ENCODE peak calls at places on chromosomes 5 and 9, in six cellular contexts. S, L, F, C, J and P are unnamed samples.

GRCh38 chr5:179129607-179130071 is 69.5 kb downstream of the ZNF354C start:
- DNase-seq in S (no peak), L (no peak), F (no peak), C (no peak), J (no peak), P (no peak)

GRCh38 chr5:81393783-81394718 is at the start of gene ACOT12:
- DNase-seq in S (no peak), L (peak), F (peak), C (no peak), J (no peak), P (no peak)

GRCh38 chr9:21904371-21904770 is 89.8 kb downstream of the CDKN2A start:
- DNase-seq in S (no peak), L (no peak), F (no peak), C (no peak), J (no peak), P (no peak)

GRCh38 chr9:118059520-118060278 is 355.5 kb downstream of the TLR4 start:
- DNase-seq in S (peak), L (peak), F (peak), C (no peak), J (no peak), P (peak)

GRCh38 chr5:25458628-25459027 is 813.9 kb upstream of the CDH10 start:
- DNase-seq in S (no peak), L (no peak), F (peak), C (no peak), J (no peak), P (no peak)

GRCh38 chr5:37831821-37832524 is 7.9 kb downstream of the GDNF start:
- DNase-seq in S (no peak), L (no peak), F (no peak), C (no peak), J (no peak), P (no peak)

GRCh38 chr9:95193067-95193466 is 124.4 kb downstream of the FANCC start:
- DNase-seq in S (no peak), L (no peak), F (peak), C (no peak), J (no peak), P (no peak)

GRCh38 chr9:73023025-73023541 is 70.2 kb upstream of the ALDH1A1 start:
- DNase-seq in S (peak), L (peak), F (peak), C (peak), J (no peak), P (peak)

GRCh38 chr9:113998114-113998513 is 80.0 kb downstream of the AMBP start:
- DNase-seq in S (peak), L (no peak), F (no peak), C (no peak), J (no peak), P (peak)

GRCh38 chr9:36625006-36625600 is 52.4 kb downstream of the MELK start:
- DNase-seq in S (no peak), L (peak), F (peak), C (peak), J (no peak), P (no peak)

GRCh38 chr5:78050888-78051287 is 243.6 kb downstream of the AP3B1 start:
- DNase-seq in S (no peak), L (peak), F (peak), C (no peak), J (no peak), P (no peak)

GRCh38 chr9:16718296-16718695 is 152.2 kb downstream of the BNC2 start:
- DNase-seq in S (no peak), L (no peak), F (no peak), C (no peak), J (no peak), P (no peak)

GRCh38 chr5:53039855-53040254 is 50.7 kb downstream of the ITGA2 start:
- DNase-seq in S (no peak), L (no peak), F (no peak), C (no peak), J (no peak), P (no peak)

GRCh38 chr9:79220666-79221065 is 351.1 kb upstream of the TLE4 start:
- DNase-seq in S (no peak), L (peak), F (no peak), C (no peak), J (no peak), P (no peak)

GRCh38 chr5:96226941-96227552 is 206.0 kb downstream of the PCSK1 start:
- DNase-seq in S (no peak), L (peak), F (peak), C (peak), J (peak), P (no peak)

GRCh38 chr9:123267481-123268239 is 726 bp downstream of the STRBP start:
- DNase-seq in S (peak), L (no peak), F (no peak), C (peak), J (no peak), P (peak)

GRCh38 chr9:115225459-115226116 is 107.6 kb upstream of the TNC start:
- DNase-seq in S (no peak), L (no peak), F (no peak), C (no peak), J (no peak), P (no peak)

GRCh38 chr5:142499591-142500384 is 175.0 kb upstream of the SPRY4 start:
- DNase-seq in S (no peak), L (no peak), F (no peak), C (no peak), J (no peak), P (no peak)

GRCh38 chr9:109972026-109973005 is 192.3 kb downstream of the PALM2AKAP2 start:
- DNase-seq in S (no peak), L (no peak), F (no peak), C (peak), J (no peak), P (no peak)

GRCh38 chr5:121478636-121479035 is 373.0 kb upstream of the FTMT start:
- DNase-seq in S (no peak), L (no peak), F (no peak), C (no peak), J (no peak), P (peak)

GRCh38 chr9:76521906-76522305 is 62.9 kb downstream of the GCNT1 start:
- DNase-seq in S (no peak), L (no peak), F (no peak), C (no peak), J (no peak), P (no peak)

GRCh38 chr5:20445326-20445860 is 457.4 kb upstream of the CDH18 start:
- DNase-seq in S (no peak), L (no peak), F (no peak), C (no peak), J (no peak), P (no peak)

GRCh38 chr5:83375049-83375710 is 96.4 kb upstream of the VCAN start:
- DNase-seq in S (no peak), L (peak), F (no peak), C (no peak), J (no peak), P (no peak)

GRCh38 chr5:56060276-56061110 is 65.7 kb upstream of the IL6ST start:
- DNase-seq in S (no peak), L (no peak), F (no peak), C (no peak), J (no peak), P (no peak)

GRCh38 chr9:124137009-124137943 is 120.5 kb upstream of the NEK6 start:
- DNase-seq in S (no peak), L (peak), F (no peak), C (no peak), J (no peak), P (no peak)

GRCh38 chr9:17059465-17059864 is 75.4 kb upstream of the CNTLN start:
- DNase-seq in S (no peak), L (no peak), F (no peak), C (no peak), J (no peak), P (no peak)

GRCh38 chr5:72523960-72524582 is 16.9 kb upstream of the ZNF366 start:
- DNase-seq in S (no peak), L (peak), F (peak), C (no peak), J (no peak), P (peak)

GRCh38 chr5:117713585-117714198 is 1139.1 kb upstream of the SEMA6A start:
- DNase-seq in S (no peak), L (peak), F (peak), C (no peak), J (no peak), P (no peak)

GRCh38 chr5:91118802-91119201 is 264.3 kb downstream of the ARRDC3 start:
- DNase-seq in S (no peak), L (peak), F (no peak), C (no peak), J (no peak), P (no peak)

GRCh38 chr5:174097486-174098185 is 52.1 kb downstream of the NSG2 start:
- DNase-seq in S (no peak), L (no peak), F (no peak), C (no peak), J (no peak), P (no peak)

GRCh38 chr9:137506274-137506673 is 43.9 kb downstream of the PNPLA7 start:
- DNase-seq in S (peak), L (no peak), F (peak), C (no peak), J (no peak), P (no peak)

GRCh38 chr9:94672811-94673487 is 33.6 kb upstream of the FBP1 start:
- DNase-seq in S (no peak), L (peak), F (peak), C (no peak), J (no peak), P (no peak)

GRCh38 chr9:98778711-98779530 is 17.4 kb downstream of the ANKS6 start:
- DNase-seq in S (no peak), L (no peak), F (no peak), C (no peak), J (no peak), P (no peak)

GRCh38 chr9:34719021-34719768 is 9.3 kb upstream of the CCL21 start:
- DNase-seq in S (no peak), L (no peak), F (no peak), C (no peak), J (no peak), P (no peak)

GRCh38 chr9:34717996-34718614 is 8.2 kb upstream of the CCL21 start:
- DNase-seq in S (no peak), L (no peak), F (no peak), C (no peak), J (no peak), P (no peak)

GRCh38 chr9:34723141-34723540 is 13.2 kb upstream of the CCL21 start:
- DNase-seq in S (no peak), L (no peak), F (no peak), C (no peak), J (no peak), P (no peak)
- H3K4me3 ChIP-seq in S (no peak), L (no peak), F (no peak), C (no peak), J (no peak), P (no peak)

DNA sequence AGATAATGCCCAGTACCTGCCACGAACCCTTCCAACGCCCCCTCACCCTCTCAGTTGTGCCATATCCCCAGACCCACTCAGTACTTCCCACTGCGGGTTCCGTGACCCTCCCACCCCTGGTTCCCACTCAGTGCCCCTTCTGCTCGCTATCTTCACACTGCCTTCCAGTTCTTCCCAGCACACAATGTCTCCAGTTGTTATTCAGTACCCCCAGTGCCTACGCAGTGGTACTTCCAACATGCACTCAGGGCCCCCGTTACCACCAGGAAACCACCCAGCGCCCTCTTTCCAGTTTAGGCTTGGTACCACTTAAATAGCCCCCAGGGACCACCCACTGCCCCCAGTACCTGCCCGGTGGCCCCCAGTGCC is 30.6 kb upstream of the PSD2 start:
- DNase-seq in S (no peak), L (no peak), F (no peak), C (no peak), J (no peak), P (no peak)
- H3K4me3 ChIP-seq in S (no peak), L (no peak), F (no peak), C (no peak), J (no peak), P (peak)

DNA sequence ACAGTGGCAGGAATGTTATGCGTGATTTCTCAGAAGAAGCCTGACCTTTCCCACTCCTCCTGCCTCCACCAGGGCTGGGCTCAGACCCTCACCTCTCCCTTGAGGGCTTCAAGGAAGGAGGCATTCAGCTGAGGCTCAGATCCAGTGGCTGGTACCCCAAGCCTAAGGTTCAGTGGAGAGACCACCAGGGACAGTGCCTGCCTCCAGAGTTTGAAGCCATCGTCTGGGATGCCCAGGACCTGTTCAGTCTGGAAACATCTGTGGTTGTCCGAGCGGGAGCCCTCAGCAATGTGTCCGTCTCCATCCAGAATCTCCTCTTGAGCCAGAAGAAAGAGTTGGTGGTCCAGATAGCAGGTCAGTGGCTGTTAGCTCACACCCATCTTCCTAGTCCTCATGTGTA is 9.9 kb downstream of the BTNL9 start:
- DNase-seq in S (no peak), L (no peak), F (no peak), C (no peak), J (no peak), P (no peak)
- H3K4me3 ChIP-seq in S (no peak), L (no peak), F (no peak), C (no peak), J (no peak), P (no peak)

GRCh38 chr9:134028076-134028475 is 2.8 kb downstream of the BRD3OS start:
- DNase-seq in S (no peak), L (no peak), F (no peak), C (no peak), J (no peak), P (no peak)
- H3K4me3 ChIP-seq in S (no peak), L (no peak), F (no peak), C (no peak), J (no peak), P (no peak)

GRCh38 chr9:127561491-127562270 is 50.4 kb upstream of the STXBP1 start:
- DNase-seq in S (peak), L (peak), F (peak), C (peak), J (peak), P (peak)

GRCh38 chr9:127562841-127563523 is 49.1 kb upstream of the STXBP1 start:
- DNase-seq in S (no peak), L (peak), F (peak), C (peak), J (no peak), P (no peak)

GRCh38 chr9:127565231-127565630 is 46.8 kb upstream of the STXBP1 start:
- DNase-seq in S (no peak), L (no peak), F (no peak), C (no peak), J (no peak), P (no peak)

GRCh38 chr9:127563579-127563978 is 48.5 kb upstream of the STXBP1 start:
- DNase-seq in S (no peak), L (no peak), F (no peak), C (no peak), J (no peak), P (no peak)

GRCh38 chr9:127562271-127562780 is 49.8 kb upstream of the STXBP1 start:
- DNase-seq in S (no peak), L (no peak), F (no peak), C (no peak), J (no peak), P (no peak)
- H3K4me3 ChIP-seq in S (no peak), L (peak), F (no peak), C (no peak), J (no peak), P (no peak)

GRCh38 chr9:112175796-112176315 is 759 bp upstream of the SUSD1 start:
- DNase-seq in S (no peak), L (no peak), F (peak), C (no peak), J (no peak), P (no peak)
- H3K4me3 ChIP-seq in S (peak), L (peak), F (peak), C (no peak), J (peak), P (peak)

GRCh38 chr5:35668320-35668719 is 50.7 kb downstream of the SPEF2 start:
- DNase-seq in S (no peak), L (no peak), F (no peak), C (no peak), J (no peak), P (no peak)
- H3K4me3 ChIP-seq in S (no peak), L (no peak), F (no peak), C (no peak), J (no peak), P (no peak)

DNA sequence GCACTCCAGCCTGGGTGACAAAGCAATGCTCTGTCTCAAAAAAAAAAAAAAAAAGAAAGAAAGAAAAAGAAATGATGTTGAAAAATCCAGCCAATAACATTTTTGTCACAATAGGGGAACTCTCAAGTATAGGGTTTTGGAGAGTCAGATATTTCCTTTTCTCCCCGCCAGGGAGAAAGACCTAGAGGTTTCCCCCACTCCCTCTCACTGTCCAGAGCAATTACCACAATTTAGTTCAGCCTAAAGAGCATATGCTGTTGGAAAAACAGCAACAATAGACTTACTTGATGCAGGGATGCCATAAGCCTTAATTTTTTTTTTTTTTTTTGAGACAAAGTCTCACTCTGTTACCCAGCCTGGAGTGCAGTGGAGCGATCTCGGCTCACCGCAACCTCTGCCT is 3.0 kb upstream of the RIC1 start:
- DNase-seq in S (no peak), L (no peak), F (no peak), C (no peak), J (no peak), P (no peak)
- H3K4me3 ChIP-seq in S (no peak), L (no peak), F (no peak), C (no peak), J (no peak), P (no peak)